ENCODE peak calls at places on chromosomes 6 and 20, in five cellular contexts. I is CD8-positive, alpha-beta T cell; E is cardiac fibroblast; Y is IMR-90; L is heart left ventricle. M is an unnamed sample.

GRCh38 chr6:168331058-168331457 is 11.5 kb upstream of the DACT2 start:
- DNase-seq in I (no peak), E (peak), Y (no peak), L (no peak), M (no peak)

GRCh38 chr6:131946992-131947955 is 3.9 kb downstream of the CCN2 start:
- DNase-seq in I (no peak), E (peak), Y (peak), L (no peak), M (peak)

GRCh38 chr6:137921823-137922222 is 54.8 kb downstream of the TNFAIP3 start:
- DNase-seq in I (no peak), E (no peak), Y (no peak), L (no peak), M (no peak)

GRCh38 chr20:10490706-10491105 is 55.6 kb downstream of the SLX4IP start:
- DNase-seq in I (no peak), E (no peak), Y (peak), L (no peak), M (no peak)

GRCh38 chr6:156781882-156782631 is 4.9 kb downstream of the ARID1B start:
- DNase-seq in I (no peak), E (peak), Y (no peak), L (no peak), M (peak)

GRCh38 chr20:19943021-19943659 is 74.0 kb upstream of the NAA20 start:
- DNase-seq in I (no peak), E (no peak), Y (no peak), L (no peak), M (no peak)

GRCh38 chr6:82178084-82178758 is 69.3 kb downstream of the IBTK start:
- DNase-seq in I (no peak), E (peak), Y (peak), L (no peak), M (peak)

GRCh38 chr6:6004147-6004995 is 2.4 kb downstream of the NRN1 start:
- DNase-seq in I (no peak), E (no peak), Y (no peak), L (no peak), M (peak)

GRCh38 chr6:153074761-153075160 is 56.3 kb downstream of the RGS17 start:
- DNase-seq in I (no peak), E (peak), Y (no peak), L (no peak), M (no peak)

GRCh38 chr20:56343861-56344381 is 14.9 kb upstream of the FAM210B start:
- DNase-seq in I (peak), E (peak), Y (peak), L (peak), M (peak)

GRCh38 chr20:52175840-52176239 is 15.7 kb downstream of the ZFP64 start:
- DNase-seq in I (no peak), E (no peak), Y (no peak), L (no peak), M (no peak)

GRCh38 chr20:21607971-21608735 is 94.3 kb upstream of the NKX2-2 start:
- DNase-seq in I (no peak), E (no peak), Y (no peak), L (peak), M (no peak)

GRCh38 chr6:15770347-15771143 is 107.7 kb upstream of the DTNBP1 start:
- DNase-seq in I (no peak), E (peak), Y (peak), L (no peak), M (no peak)
- TF ChIP-seq CTCF in I (no peak), E (no peak), Y (no peak), L (no peak), M (no peak)

GRCh38 chr6:167311286-167311685 is 13.6 kb upstream of the TTLL2 start:
- DNase-seq in I (no peak), E (no peak), Y (no peak), L (no peak), M (no peak)

GRCh38 chr6:167317172-167317571 is 7.7 kb upstream of the TTLL2 start:
- DNase-seq in I (no peak), E (no peak), Y (no peak), L (no peak), M (no peak)

GRCh38 chr6:167314180-167314821 is 10.6 kb upstream of the TTLL2 start:
- DNase-seq in I (no peak), E (no peak), Y (no peak), L (no peak), M (no peak)
- H3K4me3 ChIP-seq in I (no peak), E (no peak), Y (no peak), L (no peak), M (no peak)

GRCh38 chr6:44397424-44398169 is 10.1 kb downstream of the CDC5L start:
- DNase-seq in I (no peak), E (no peak), Y (no peak), L (no peak), M (no peak)
- TF ChIP-seq CTCF in I (no peak), E (no peak), Y (no peak), L (no peak), M (no peak)

DNA sequence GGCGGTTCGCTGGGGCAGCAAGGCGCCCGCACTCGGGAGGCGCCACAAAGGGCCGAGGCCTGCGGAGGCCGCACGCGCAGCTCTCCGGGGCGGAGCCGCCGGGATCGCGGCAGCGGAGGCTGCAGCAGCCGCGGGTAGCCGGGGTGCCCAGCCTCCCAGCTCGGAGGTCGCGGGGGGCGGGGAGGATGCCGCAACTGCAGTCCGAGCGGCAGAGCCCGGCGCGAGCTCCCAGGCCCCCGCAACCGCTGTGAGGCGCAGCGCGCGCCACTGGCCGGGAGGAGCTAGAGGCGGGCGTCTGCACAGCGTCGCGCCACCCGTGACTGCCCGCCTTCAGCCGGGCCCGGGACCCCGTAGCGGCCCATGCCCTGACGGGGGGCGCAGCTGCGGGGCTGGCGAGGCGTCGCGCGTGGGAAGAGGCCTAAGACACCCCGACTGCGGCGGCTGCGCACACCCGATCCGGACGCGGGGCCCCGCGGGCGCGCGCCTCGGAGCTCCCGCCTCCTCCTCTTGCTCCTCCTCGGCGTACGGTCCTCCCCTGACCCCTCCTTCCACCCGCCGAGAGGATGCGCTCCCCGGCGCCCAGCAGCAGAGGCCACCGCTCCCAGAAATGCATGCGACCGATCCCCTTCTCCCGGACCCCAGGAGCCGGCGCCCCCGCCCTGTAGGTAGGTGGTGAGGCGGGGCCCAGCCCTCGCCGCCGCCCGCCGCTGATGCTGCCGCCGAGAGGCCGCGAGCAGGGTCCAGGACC is at the start of gene NCOA7:
- DNase-seq in I (peak), E (peak), Y (peak), L (peak), M (peak)
- H3K4me3 ChIP-seq in I (peak), E (peak), Y (peak), L (peak), M (peak)

GRCh38 chr20:45484676-45485075 is 15.1 kb downstream of the WFDC2 start:
- DNase-seq in I (no peak), E (no peak), Y (no peak), L (no peak), M (no peak)

GRCh38 chr20:45485388-45485787 is 15.8 kb downstream of the WFDC2 start:
- DNase-seq in I (no peak), E (no peak), Y (no peak), L (no peak), M (no peak)

GRCh38 chr20:45489083-45489531 is 19.6 kb downstream of the WFDC2 start:
- DNase-seq in I (no peak), E (peak), Y (no peak), L (no peak), M (peak)

GRCh38 chr20:45487231-45487635 is 17.7 kb downstream of the WFDC2 start:
- DNase-seq in I (no peak), E (no peak), Y (no peak), L (no peak), M (no peak)
- TF ChIP-seq CTCF in I (peak), E (no peak), Y (peak), L (no peak), M (no peak)

GRCh38 chr6:111642463-111643158 is 36.9 kb upstream of the TRAF3IP2 start:
- DNase-seq in I (peak), E (peak), Y (peak), L (peak), M (peak)
- H3K4me3 ChIP-seq in I (no peak), E (no peak), Y (no peak), L (no peak), M (no peak)

M was measured in astrocyte of the spinal cord.